ENCODE peak calls at places on chromosomes 1 and 21, in six cellular contexts. C is mesenchymal stem cell, L is H9, U is GM12865, G is hippocampal formation, Y is glutamatergic neuron. Z is an unnamed sample.
A peak's percentile ranks its signal among the peaks of the same experiment; 100 is the strongest.

GRCh38 chr1:168202941-168203654 is 22.7 kb upstream of the SFT2D2 start:
- DNase-seq in C (peak; percentile 38), L (no peak), U (no peak), G (no peak), Y (no peak), Z (no peak)

GRCh38 chr21:26117324-26117971 is 53.1 kb downstream of the APP start:
- DNase-seq in C (no peak), L (no peak), U (peak; percentile 32), G (no peak), Y (no peak), Z (no peak)

GRCh38 chr1:224507771-224508523 is 73.3 kb upstream of the WDR26 start:
- DNase-seq in C (no peak), L (no peak), U (no peak), G (no peak), Y (no peak), Z (no peak)

GRCh38 chr1:147472953-147473734 is 68.2 kb upstream of the BCL9 start:
- DNase-seq in C (no peak), L (no peak), U (no peak), G (no peak), Y (no peak), Z (no peak)

GRCh38 chr1:84300501-84300900 is 1.0 kb upstream of the SAMD13 start:
- DNase-seq in C (no peak), L (no peak), U (no peak), G (no peak), Y (no peak), Z (no peak)

GRCh38 chr1:95754412-95754811 is 520.4 kb downstream of the RWDD3 start:
- DNase-seq in C (no peak), L (no peak), U (no peak), G (no peak), Y (no peak), Z (no peak)

GRCh38 chr1:202852163-202852904 is 36.6 kb downstream of the RABIF start:
- DNase-seq in C (peak; percentile 62), L (peak; percentile 79), U (peak; percentile 51), G (no peak), Y (peak; percentile 57), Z (peak; percentile 34)

GRCh38 chr1:208036177-208036808 is 125.4 kb upstream of the CD34 start:
- DNase-seq in C (peak; percentile 21), L (peak; percentile 46), U (peak; percentile 26), G (no peak), Y (no peak), Z (no peak)

GRCh38 chr1:30916296-30916695 is 7.7 kb upstream of the SDC3 start:
- DNase-seq in C (no peak), L (peak; percentile 9), U (no peak), G (no peak), Y (no peak), Z (no peak)

GRCh38 chr1:98702976-98703375 is 41.5 kb downstream of the SNX7 start:
- DNase-seq in C (peak; percentile 25), L (no peak), U (no peak), G (no peak), Y (no peak), Z (no peak)

GRCh38 chr21:17793675-17794123 is 25.5 kb downstream of the C21orf91 start:
- DNase-seq in C (peak; percentile 68), L (no peak), U (peak; percentile 47), G (no peak), Y (no peak), Z (no peak)

GRCh38 chr1:33163621-33164071 is 18.2 kb downstream of the TRIM62 start:
- DNase-seq in C (peak; percentile 53), L (peak; percentile 57), U (no peak), G (no peak), Y (no peak), Z (peak; percentile 37)

Z was measured in retina.